ENCODE peak calls at places on chromosomes 6 and 20, in nine cellular contexts. H is NCI-H82; B is naive B cell; T is heart right ventricle; N is activated CD4-positive, alpha-beta T cell treated with anti-CD3 and anti-CD28 coated beads for 1 hour; D is NT2/D1; A is amygdala; Z is AG08395; R is GM13977. L is an unnamed sample.

GRCh38 chr6:158761746-158762145 is 57.4 kb downstream of the EZR start:
- DNase-seq in H (no peak), A (no peak), D (no peak), N (no peak), B (peak; percentile 14), T (no peak), R (no peak), Z (no peak), L (no peak)

GRCh38 chr6:18335948-18336347 is 51.2 kb upstream of the RNF144B start:
- DNase-seq in N (no peak), Z (no peak), A (no peak), R (no peak), H (no peak), D (no peak), T (no peak), B (no peak), L (no peak)

GRCh38 chr6:167763056-167763944 is 63.4 kb upstream of the AFDN start:
- DNase-seq in N (no peak), B (no peak), D (no peak), Z (no peak), T (no peak), R (no peak), H (no peak), A (no peak), L (no peak)

GRCh38 chr20:50085481-50086365 is 27.2 kb downstream of the UBE2V1 start:
- DNase-seq in A (no peak), B (peak; percentile 52), N (no peak), H (peak; percentile 87), R (peak; percentile 73), D (peak; percentile 48), Z (peak; percentile 78), T (peak; percentile 46), L (no peak)

GRCh38 chr6:118744261-118744941 is 93.0 kb upstream of the CEP85L start:
- DNase-seq in H (no peak), D (no peak), B (no peak), T (no peak), R (no peak), A (no peak), Z (peak; percentile 75), N (no peak), L (no peak)

GRCh38 chr6:82951389-82951788 is 114.3 kb downstream of the UBE3D start:
- DNase-seq in R (no peak), A (no peak), B (no peak), D (no peak), N (no peak), Z (no peak), H (no peak), T (no peak), L (no peak)

GRCh38 chr20:8254911-8255582 is 123.0 kb downstream of the PLCB1 start:
- DNase-seq in H (no peak), B (no peak), Z (no peak), R (no peak), A (no peak), D (no peak), N (no peak), T (no peak), L (no peak)

GRCh38 chr6:57262901-57263694 is 41.0 kb upstream of the RAB23 start:
- DNase-seq in Z (peak; percentile 64), R (no peak), B (no peak), A (no peak), T (no peak), N (no peak), H (no peak), D (no peak), L (no peak)

GRCh38 chr6:48151142-48151541 is 40.1 kb upstream of the PTCHD4 start:
- DNase-seq in Z (no peak), N (no peak), B (no peak), R (no peak), A (no peak), D (no peak), H (no peak), T (no peak), L (no peak)

GRCh38 chr20:46547995-46548394 is 2.5 kb downstream of the OCSTAMP start:
- DNase-seq in N (no peak), B (no peak), H (no peak), Z (no peak), R (no peak), T (no peak), A (no peak), D (no peak), L (no peak)

GRCh38 chr6:163457637-163458561 is 43.4 kb downstream of the QKI start:
- DNase-seq in B (no peak), R (no peak), Z (peak; percentile 89), A (no peak), T (no peak), H (no peak), N (no peak), D (no peak), L (no peak)

GRCh38 chr6:47405273-47405672 is 72.3 kb upstream of the CD2AP start:
- DNase-seq in T (no peak), D (no peak), H (no peak), Z (no peak), R (no peak), A (no peak), N (no peak), B (no peak), L (no peak)

GRCh38 chr20:63435552-63435951 is 36.9 kb downstream of the KCNQ2 start:
- DNase-seq in H (peak; percentile 33), T (no peak), R (no peak), Z (peak; percentile 13), D (no peak), N (no peak), A (no peak), B (no peak), L (no peak)

GRCh38 chr20:45833030-45833882 is at the start of gene SNX21:
- DNase-seq in A (peak; percentile 80), H (peak; percentile 78), T (peak; percentile 92), N (no peak), B (no peak), D (no peak), Z (peak; percentile 94), R (peak; percentile 73), L (peak; percentile 77)

GRCh38 chr6:130223508-130223907 is 757 bp upstream of the SAMD3 start:
- DNase-seq in D (no peak), H (peak; percentile 37), A (no peak), T (no peak), Z (no peak), B (peak; percentile 11), N (peak; percentile 48), R (peak; percentile 28), L (no peak)

GRCh38 chr6:135323202-135323668 is 142.1 kb downstream of the MYB start:
- DNase-seq in A (no peak), D (no peak), Z (no peak), B (peak; percentile 32), H (no peak), R (peak; percentile 65), T (no peak), N (no peak), L (no peak)

GRCh38 chr6:72367439-72367838 is 254.4 kb upstream of the KCNQ5 start:
- DNase-seq in T (no peak), B (no peak), Z (no peak), D (no peak), N (no peak), H (no peak), R (no peak), A (no peak), L (no peak)

GRCh38 chr20:23673209-23673608 is 15.6 kb downstream of the CST4 start:
- DNase-seq in N (no peak), B (no peak), Z (no peak), T (no peak), A (no peak), R (no peak), D (no peak), H (no peak), L (no peak)

GRCh38 chr6:44072959-44073611 is 54.2 kb downstream of the MRPL14 start:
- DNase-seq in N (peak; percentile 61), Z (peak; percentile 95), T (peak; percentile 84), R (peak; percentile 97), H (no peak), B (peak; percentile 64), A (no peak), D (no peak), L (no peak)

GRCh38 chr6:163284151-163284550 is 130.4 kb upstream of the QKI start:
- DNase-seq in D (no peak), H (no peak), Z (no peak), A (no peak), R (no peak), N (no peak), T (no peak), B (no peak), L (no peak)

GRCh38 chr6:40910260-40910893 is 128.6 kb downstream of the UNC5CL start:
- DNase-seq in N (no peak), A (no peak), D (no peak), H (no peak), T (no peak), B (no peak), Z (no peak), R (no peak), L (no peak)

L was measured in breast epithelium.